ENCODE peak calls at places on chromosome 7, in four cellular contexts. One of them, this sample, is unnamed.

GRCh38 chr7:19715499-19715898 is 6.7 kb upstream of the POLR1F start:
- DNase-seq in A549: no peak
- DNase-seq in neuronal stem cell: no peak
- DNase-seq in fibroblast of lung: no peak
- DNase-seq in this sample: no peak

GRCh38 chr7:147053761-147054160 is 937.2 kb downstream of the CNTNAP2 start:
- DNase-seq in A549: no peak
- DNase-seq in neuronal stem cell: no peak
- DNase-seq in fibroblast of lung: no peak
- DNase-seq in this sample: no peak

GRCh38 chr7:137940656-137941518 is 61.0 kb downstream of the CREB3L2 start:
- DNase-seq in A549: no peak
- DNase-seq in neuronal stem cell: no peak
- DNase-seq in fibroblast of lung: peak
- DNase-seq in this sample: peak

GRCh38 chr7:2785071-2785500 is 59.0 kb downstream of the GNA12 start:
- DNase-seq in A549: no peak
- DNase-seq in neuronal stem cell: no peak
- DNase-seq in fibroblast of lung: peak
- DNase-seq in this sample: peak

GRCh38 chr7:105257338-105257737 is 131.4 kb downstream of the SRPK2 start:
- DNase-seq in A549: no peak
- DNase-seq in neuronal stem cell: no peak
- DNase-seq in fibroblast of lung: no peak
- DNase-seq in this sample: no peak

GRCh38 chr7:28165221-28165807 is 15.3 kb downstream of the JAZF1 start:
- DNase-seq in A549: no peak
- DNase-seq in neuronal stem cell: no peak
- DNase-seq in fibroblast of lung: no peak
- DNase-seq in this sample: no peak

GRCh38 chr7:158745057-158745715 is 40.6 kb upstream of the NCAPG2 start:
- DNase-seq in A549: no peak
- DNase-seq in neuronal stem cell: no peak
- DNase-seq in fibroblast of lung: no peak
- DNase-seq in this sample: no peak

GRCh38 chr7:46233585-46234329 is 312.7 kb upstream of the IGFBP3 start:
- DNase-seq in A549: no peak
- DNase-seq in neuronal stem cell: no peak
- DNase-seq in fibroblast of lung: no peak
- DNase-seq in this sample: no peak

GRCh38 chr7:143300959-143301617 is 12.9 kb downstream of the CASP2 start:
- DNase-seq in A549: no peak
- DNase-seq in neuronal stem cell: no peak
- DNase-seq in fibroblast of lung: peak
- DNase-seq in this sample: no peak

GRCh38 chr7:4610768-4611467 is 71.2 kb upstream of the FOXK1 start:
- DNase-seq in A549: peak
- DNase-seq in neuronal stem cell: peak
- DNase-seq in fibroblast of lung: peak
- DNase-seq in this sample: peak

GRCh38 chr7:74657692-74658170 is at the start of gene GTF2I:
- DNase-seq in A549: no peak
- DNase-seq in neuronal stem cell: peak
- DNase-seq in fibroblast of lung: no peak
- DNase-seq in this sample: no peak

GRCh38 chr7:128041203-128041602 is 10.0 kb upstream of the LRRC4 start:
- DNase-seq in A549: no peak
- DNase-seq in neuronal stem cell: no peak
- DNase-seq in fibroblast of lung: peak
- DNase-seq in this sample: no peak

GRCh38 chr7:102916426-102916825 is 3.6 kb downstream of the LRRC17 start:
- DNase-seq in A549: no peak
- DNase-seq in neuronal stem cell: no peak
- DNase-seq in fibroblast of lung: peak
- DNase-seq in this sample: no peak

GRCh38 chr7:20241491-20242261 is 24.5 kb upstream of the MACC1 start:
- DNase-seq in A549: no peak
- DNase-seq in neuronal stem cell: no peak
- DNase-seq in fibroblast of lung: peak
- DNase-seq in this sample: peak

GRCh38 chr7:149879271-149879711 is 5.5 kb downstream of the ATP6V0E2 start:
- DNase-seq in A549: no peak
- DNase-seq in neuronal stem cell: no peak
- DNase-seq in fibroblast of lung: no peak
- DNase-seq in this sample: no peak

GRCh38 chr7:85172530-85172941 is 14.3 kb downstream of the SEMA3D start:
- DNase-seq in A549: no peak
- DNase-seq in neuronal stem cell: no peak
- DNase-seq in fibroblast of lung: peak
- DNase-seq in this sample: no peak

GRCh38 chr7:115511330-115511729 is 519.2 kb downstream of the TFEC start:
- DNase-seq in A549: no peak
- DNase-seq in neuronal stem cell: no peak
- DNase-seq in fibroblast of lung: no peak
- DNase-seq in this sample: no peak

GRCh38 chr7:115779561-115779960 is 251.0 kb downstream of the TFEC start:
- DNase-seq in A549: no peak
- DNase-seq in neuronal stem cell: no peak
- DNase-seq in fibroblast of lung: peak
- DNase-seq in this sample: no peak

GRCh38 chr7:158077441-158077840 is 510.2 kb downstream of the PTPRN2 start:
- DNase-seq in A549: no peak
- DNase-seq in neuronal stem cell: no peak
- DNase-seq in fibroblast of lung: no peak
- DNase-seq in this sample: no peak

GRCh38 chr7:78587443-78588044 is 789.0 kb downstream of the PHTF2 start:
- DNase-seq in A549: peak
- DNase-seq in neuronal stem cell: no peak
- DNase-seq in fibroblast of lung: peak
- DNase-seq in this sample: peak

GRCh38 chr7:116805100-116805544 is 57.3 kb upstream of the CAPZA2 start:
- DNase-seq in A549: peak
- DNase-seq in neuronal stem cell: no peak
- DNase-seq in fibroblast of lung: peak
- DNase-seq in this sample: no peak

GRCh38 chr7:149707448-149707886 is 65.9 kb downstream of the ZNF467 start:
- DNase-seq in A549: peak
- DNase-seq in neuronal stem cell: no peak
- DNase-seq in fibroblast of lung: peak
- DNase-seq in this sample: peak

GRCh38 chr7:14144109-14144508 is 154.6 kb upstream of the ETV1 start:
- DNase-seq in A549: no peak
- DNase-seq in neuronal stem cell: no peak
- DNase-seq in fibroblast of lung: no peak
- DNase-seq in this sample: no peak

GRCh38 chr7:20598479-20599419 is 16.7 kb upstream of the ABCB5 start:
- DNase-seq in A549: peak
- DNase-seq in neuronal stem cell: peak
- DNase-seq in fibroblast of lung: peak
- DNase-seq in this sample: peak

GRCh38 chr7:35992436-35992835 is 160.6 kb upstream of the EEPD1 start:
- DNase-seq in A549: no peak
- DNase-seq in neuronal stem cell: no peak
- DNase-seq in fibroblast of lung: no peak
- DNase-seq in this sample: peak

GRCh38 chr7:9776900-9777299 is 1196.8 kb upstream of the PHF14 start:
- DNase-seq in A549: no peak
- DNase-seq in neuronal stem cell: peak
- DNase-seq in fibroblast of lung: no peak
- DNase-seq in this sample: no peak

GRCh38 chr7:3029138-3029537 is 14.5 kb downstream of the CARD11 start:
- DNase-seq in A549: no peak
- DNase-seq in neuronal stem cell: no peak
- DNase-seq in fibroblast of lung: no peak
- DNase-seq in this sample: no peak

GRCh38 chr7:12403287-12404181 is at the start of gene VWDE:
- DNase-seq in A549: peak
- DNase-seq in neuronal stem cell: peak
- DNase-seq in fibroblast of lung: peak
- DNase-seq in this sample: peak

GRCh38 chr7:101179780-101180755 is at the start of gene NAT16:
- DNase-seq in A549: no peak
- DNase-seq in neuronal stem cell: no peak
- DNase-seq in fibroblast of lung: no peak
- DNase-seq in this sample: no peak
- H3K4me3 ChIP-seq in A549: peak
- H3K4me3 ChIP-seq in neuronal stem cell: peak
- H3K4me3 ChIP-seq in fibroblast of lung: no peak
- H3K4me3 ChIP-seq in this sample: no peak

GRCh38 chr7:100220833-100221718 is 1.3 kb downstream of the PVRIG start:
- DNase-seq in A549: no peak
- DNase-seq in neuronal stem cell: no peak
- DNase-seq in fibroblast of lung: no peak
- DNase-seq in this sample: no peak
- H3K4me3 ChIP-seq in A549: no peak
- H3K4me3 ChIP-seq in neuronal stem cell: no peak
- H3K4me3 ChIP-seq in fibroblast of lung: no peak
- H3K4me3 ChIP-seq in this sample: no peak

DNA sequence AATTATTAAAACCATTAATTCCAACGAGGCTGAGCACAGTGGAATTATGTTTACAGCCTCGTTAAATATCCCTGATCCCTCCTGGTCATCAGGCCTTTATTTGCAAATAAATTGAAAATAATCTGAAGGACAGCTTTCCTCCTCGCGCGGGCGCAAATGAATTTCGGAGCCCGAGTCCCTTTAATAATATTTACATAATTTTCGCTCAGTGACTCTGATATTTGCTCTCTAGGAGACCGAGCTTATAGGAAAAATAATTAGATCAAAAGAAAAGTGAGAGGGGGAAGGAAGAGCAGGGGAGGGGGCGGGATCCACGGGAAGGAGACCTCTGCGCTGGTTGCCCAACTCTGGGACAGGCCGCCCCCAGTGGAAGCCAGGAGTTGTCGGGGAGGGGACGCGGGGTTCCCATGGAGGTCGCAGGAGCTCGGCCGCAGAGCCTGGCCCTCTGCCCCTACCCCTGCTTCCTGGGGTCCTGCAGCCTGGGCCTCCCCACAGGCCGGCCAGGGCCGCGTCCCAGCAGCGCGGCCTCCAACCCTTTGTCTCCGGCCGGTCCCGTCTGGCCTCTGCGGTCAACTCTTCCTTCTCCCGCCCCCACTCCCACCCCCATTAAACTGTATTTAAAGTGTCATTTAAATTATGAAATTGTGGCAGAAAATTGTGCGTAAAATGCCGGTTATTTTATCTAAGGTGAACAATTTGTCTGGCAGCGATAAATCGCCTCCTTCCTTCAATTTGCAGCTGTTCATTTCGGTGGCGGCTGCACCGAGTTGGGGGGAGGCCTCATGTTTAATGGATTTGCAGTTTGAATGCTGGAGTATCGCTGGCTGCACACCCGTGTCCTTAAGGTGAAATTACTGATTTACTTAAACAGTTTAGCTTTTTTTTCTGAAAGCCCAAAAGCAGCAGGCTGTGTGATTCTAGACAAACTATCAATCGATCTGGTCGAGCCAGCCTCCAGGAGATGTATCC is 6.0 kb downstream of the UNCX start:
- DNase-seq in A549: no peak
- DNase-seq in neuronal stem cell: no peak
- DNase-seq in fibroblast of lung: no peak
- DNase-seq in this sample: no peak
- H3K4me3 ChIP-seq in A549: no peak
- H3K4me3 ChIP-seq in neuronal stem cell: no peak
- H3K4me3 ChIP-seq in fibroblast of lung: no peak
- H3K4me3 ChIP-seq in this sample: no peak

GRCh38 chr7:107563072-107563760 is 504 bp downstream of the COG5 start:
- DNase-seq in A549: peak
- DNase-seq in neuronal stem cell: no peak
- DNase-seq in fibroblast of lung: no peak
- DNase-seq in this sample: no peak

GRCh38 chr7:107559864-107560263 is 3.9 kb downstream of the COG5 start:
- DNase-seq in A549: no peak
- DNase-seq in neuronal stem cell: no peak
- DNase-seq in fibroblast of lung: peak
- DNase-seq in this sample: no peak

GRCh38 chr7:107560898-107561516 is 2.7 kb downstream of the COG5 start:
- DNase-seq in A549: no peak
- DNase-seq in neuronal stem cell: no peak
- DNase-seq in fibroblast of lung: no peak
- DNase-seq in this sample: no peak

GRCh38 chr7:107564553-107565298 is 955 bp downstream of the DUS4L start:
- DNase-seq in A549: peak
- DNase-seq in neuronal stem cell: no peak
- DNase-seq in fibroblast of lung: peak
- DNase-seq in this sample: no peak

GRCh38 chr7:107563761-107564552 is at the start of the genes COG5 and DUS4L:
- DNase-seq in A549: peak
- DNase-seq in neuronal stem cell: peak
- DNase-seq in fibroblast of lung: peak
- DNase-seq in this sample: peak
- H3K4me3 ChIP-seq in A549: peak
- H3K4me3 ChIP-seq in neuronal stem cell: peak
- H3K4me3 ChIP-seq in fibroblast of lung: peak
- H3K4me3 ChIP-seq in this sample: peak

DNA sequence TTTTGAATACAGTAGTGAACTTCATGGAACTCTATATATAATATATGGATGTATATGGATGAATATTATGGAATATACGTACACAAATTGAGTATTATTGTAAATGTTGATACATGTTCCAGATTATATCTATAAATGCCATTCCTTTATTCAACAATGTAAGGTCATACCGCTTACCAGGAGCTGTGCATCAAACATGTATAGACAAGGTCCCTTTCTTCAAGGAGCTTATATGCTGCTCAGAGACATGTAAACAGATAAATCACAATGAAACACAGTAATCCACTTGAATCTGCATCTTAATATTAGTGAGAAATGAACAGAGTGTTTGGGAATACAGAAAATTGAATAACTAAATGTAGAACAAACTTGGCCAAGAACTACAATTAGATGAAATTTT is 898 bp upstream of the SEM1 start:
- DNase-seq in A549: no peak
- DNase-seq in neuronal stem cell: no peak
- DNase-seq in fibroblast of lung: no peak
- DNase-seq in this sample: no peak
- H3K4me3 ChIP-seq in A549: no peak
- H3K4me3 ChIP-seq in neuronal stem cell: no peak
- H3K4me3 ChIP-seq in fibroblast of lung: no peak
- H3K4me3 ChIP-seq in this sample: no peak

DNA sequence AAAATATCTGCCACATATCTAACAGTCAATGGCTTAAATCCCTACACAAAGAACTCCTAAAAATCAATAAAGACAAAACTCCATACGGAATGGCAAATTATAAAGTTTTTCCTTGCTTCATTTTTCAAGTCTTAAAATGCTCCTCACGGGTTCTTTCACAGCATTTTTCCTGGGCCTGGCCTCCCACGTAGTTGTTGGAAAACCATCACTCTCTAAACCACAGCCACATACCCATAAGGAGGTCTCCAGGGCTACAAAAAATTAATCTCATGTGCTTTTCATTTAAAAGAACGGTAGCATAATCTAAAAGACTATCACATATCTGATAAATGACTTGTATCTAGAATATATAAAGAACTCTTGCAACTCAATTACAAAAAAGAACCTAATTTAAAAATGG is 2.9 kb downstream of the COA1 start:
- DNase-seq in A549: no peak
- DNase-seq in neuronal stem cell: no peak
- DNase-seq in fibroblast of lung: no peak
- DNase-seq in this sample: no peak
- H3K4me3 ChIP-seq in A549: no peak
- H3K4me3 ChIP-seq in neuronal stem cell: no peak
- H3K4me3 ChIP-seq in fibroblast of lung: no peak
- H3K4me3 ChIP-seq in this sample: no peak

GRCh38 chr7:17312641-17313040 is 14.2 kb downstream of the AHR start:
- DNase-seq in A549: no peak
- DNase-seq in neuronal stem cell: no peak
- DNase-seq in fibroblast of lung: no peak
- DNase-seq in this sample: no peak
- H3K4me3 ChIP-seq in A549: no peak
- H3K4me3 ChIP-seq in neuronal stem cell: no peak
- H3K4me3 ChIP-seq in fibroblast of lung: no peak
- H3K4me3 ChIP-seq in this sample: no peak

This sample was measured in trophoblast cell.